ENCODE peak calls at places on chromosomes 6 and 20, in eight cellular contexts. V, E, J, X, O, H, Q and F are unnamed samples.

GRCh38 chr6:128599036-128599435 is 78.6 kb upstream of the PTPRK start:
- DNase-seq in V (no peak), H (peak; percentile 18), Q (no peak), J (no peak), E (no peak), X (no peak), O (no peak), F (no peak)

GRCh38 chr6:144284753-144285547 is at the start of gene UTRN:
- DNase-seq in Q (peak; percentile 20), E (peak; percentile 75), V (peak; percentile 79), X (peak; percentile 83), H (peak; percentile 87), J (peak; percentile 80), O (no peak), F (peak; percentile 87)

GRCh38 chr6:149074832-149075258 is 242.7 kb upstream of the TAB2 start:
- DNase-seq in X (no peak), J (no peak), H (no peak), Q (no peak), E (no peak), O (no peak), V (no peak), F (no peak)

GRCh38 chr6:163122365-163122764 is 292.2 kb upstream of the QKI start:
- DNase-seq in O (no peak), E (no peak), X (no peak), H (no peak), J (no peak), Q (no peak), V (no peak), F (no peak)

GRCh38 chr6:157732007-157732406 is 91.0 kb upstream of the SNX9 start:
- DNase-seq in J (no peak), V (no peak), Q (no peak), E (no peak), H (no peak), X (no peak), O (no peak), F (no peak)

GRCh38 chr6:36358235-36358915 is 21.7 kb upstream of the BNIP5 start:
- DNase-seq in E (peak; percentile 35), H (peak; percentile 87), O (no peak), X (peak; percentile 23), Q (no peak), V (no peak), J (no peak), F (peak; percentile 21)

GRCh38 chr20:18778993-18779392 is 34.6 kb upstream of the SCP2D1 start:
- DNase-seq in E (no peak), X (no peak), H (no peak), Q (no peak), V (no peak), J (no peak), O (no peak), F (no peak)

GRCh38 chr20:35992713-35993335 is 24.4 kb downstream of the CNBD2 start:
- DNase-seq in J (peak; percentile 68), H (peak; percentile 40), E (peak; percentile 25), V (no peak), X (peak; percentile 50), Q (no peak), O (peak; percentile 84), F (peak; percentile 64)

GRCh38 chr6:1665214-1665613 is 55.5 kb downstream of the FOXC1 start:
- DNase-seq in X (no peak), Q (no peak), V (no peak), J (no peak), O (peak; percentile 72), H (no peak), E (no peak), F (no peak)

GRCh38 chr6:1669996-1670395 is 60.3 kb downstream of the FOXC1 start:
- DNase-seq in Q (no peak), H (no peak), O (no peak), J (no peak), X (no peak), E (no peak), V (no peak), F (no peak)

GRCh38 chr6:1667805-1668175 is 58.1 kb downstream of the FOXC1 start:
- DNase-seq in H (no peak), X (no peak), Q (no peak), E (no peak), O (no peak), J (no peak), V (no peak), F (no peak)

GRCh38 chr6:1670711-1671462 is 61.2 kb downstream of the FOXC1 start:
- DNase-seq in Q (no peak), E (no peak), O (no peak), H (peak; percentile 85), X (no peak), J (no peak), V (no peak), F (peak; percentile 37)

GRCh38 chr6:1667012-1667804 is 57.5 kb downstream of the FOXC1 start:
- DNase-seq in J (no peak), Q (no peak), V (no peak), H (peak; percentile 8), E (no peak), X (no peak), O (no peak), F (peak; percentile 80)
- H3K4me3 ChIP-seq in J (no peak overlapping the region), Q (no peak overlapping the region), V (no peak overlapping the region), H (no peak overlapping the region), E (no peak overlapping the region), X (no peak overlapping the region), O (no peak overlapping the region), F (no peak overlapping the region)

GRCh38 chr20:45890077-45890996 is 671 bp downstream of the NEURL2 start:
- DNase-seq in X (peak; percentile 89), Q (no peak), E (peak; percentile 88), H (peak; percentile 81), J (peak; percentile 66), V (peak; percentile 91), O (peak; percentile 21), F (peak; percentile 88)

GRCh38 chr20:45890997-45891983 is at the start of the genes CTSA and NEURL2:
- DNase-seq in J (peak; percentile 95), O (peak; percentile 91), E (peak; percentile 95), H (peak; percentile 88), X (peak; percentile 97), V (peak; percentile 94), Q (peak; percentile 76), F (peak; percentile 90)

GRCh38 chr20:45887346-45887715 is at the start of gene SPATA25:
- DNase-seq in H (no peak), Q (no peak), O (no peak), E (no peak), J (no peak), X (no peak), V (no peak), F (no peak)

GRCh38 chr20:45886590-45887345 is 654 bp downstream of the SPATA25 start:
- DNase-seq in E (no peak), X (no peak), Q (no peak), H (no peak), J (no peak), V (no peak), O (no peak), F (no peak)

DNA sequence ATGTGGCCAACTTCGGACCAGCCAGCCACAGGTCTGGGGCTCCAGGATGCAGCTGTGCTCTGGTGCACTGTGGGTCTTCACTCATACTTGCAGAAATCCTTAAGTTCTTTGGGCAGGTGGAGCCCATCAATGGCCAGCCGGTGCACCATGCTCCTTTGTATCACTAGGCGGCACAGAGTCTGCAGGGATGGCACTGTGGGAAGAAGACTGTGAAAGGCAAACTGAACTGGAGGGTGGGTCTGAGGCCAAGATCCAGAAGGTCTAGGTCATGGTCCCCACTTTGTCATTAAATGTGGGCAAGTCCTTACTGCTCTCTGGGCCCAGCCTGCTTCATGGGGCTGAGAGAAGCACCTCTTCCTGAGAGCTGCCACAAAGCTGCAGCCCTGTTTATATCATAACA is 1.3 kb upstream of the SPATA25 start:
- DNase-seq in J (no peak), E (no peak), X (no peak), O (no peak), Q (no peak), V (no peak), H (no peak), F (no peak)
- TF ChIP-seq CTCF in J (no peak), E (no peak), X (no peak), O (no peak), Q (no peak), V (no peak), H (no peak), F (no peak)

GRCh38 chr6:11028959-11029358 is 15.1 kb downstream of the ELOVL2 start:
- DNase-seq in Q (no peak), V (no peak), E (no peak), J (no peak), O (no peak), X (no peak), H (no peak), F (no peak)

GRCh38 chr6:11033825-11034224 is 10.3 kb downstream of the ELOVL2 start:
- DNase-seq in V (no peak), E (no peak), X (no peak), H (peak; percentile 89), Q (no peak), O (no peak), J (no peak), F (peak; percentile 82)

GRCh38 chr6:11025911-11026635 is 18.0 kb downstream of the ELOVL2 start:
- DNase-seq in H (no peak), O (peak; percentile 43), V (no peak), E (no peak), X (no peak), Q (no peak), J (no peak), F (no peak)

GRCh38 chr6:11027565-11028110 is 16.5 kb downstream of the ELOVL2 start:
- DNase-seq in X (no peak), H (no peak), V (no peak), E (no peak), Q (no peak), J (no peak), O (no peak), F (no peak)

DNA sequence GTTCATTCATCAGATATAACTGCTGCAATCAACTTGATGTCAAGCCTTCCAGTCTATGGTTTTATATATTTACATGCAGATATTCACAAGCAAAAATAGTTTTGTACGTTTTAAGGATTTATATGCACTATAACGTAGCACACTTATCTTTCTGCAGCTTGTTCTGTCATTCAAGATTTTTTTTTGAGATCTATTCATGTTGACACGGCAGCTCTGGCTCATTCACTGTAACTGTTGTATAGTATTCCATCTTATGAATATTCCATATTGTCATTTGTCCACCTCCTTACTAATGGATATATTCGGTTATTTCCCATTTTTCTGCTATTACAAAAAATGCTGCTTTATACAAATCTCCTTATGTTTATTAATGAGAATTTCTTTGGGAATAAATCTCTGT is 13.2 kb downstream of the ELOVL2 start:
- DNase-seq in E (no peak), Q (no peak), J (no peak), V (no peak), X (no peak), O (no peak), H (no peak), F (no peak)
- H3K4me3 ChIP-seq in E (no peak overlapping the region), Q (no peak overlapping the region), J (no peak overlapping the region), V (no peak overlapping the region), X (no peak overlapping the region), O (no peak overlapping the region), H (no peak overlapping the region), F (no peak overlapping the region)

GRCh38 chr6:151388997-151389639 is 2.2 kb downstream of the ZBTB2 start:
- DNase-seq in X (peak; percentile 19), E (no peak), H (no peak), V (no peak), O (no peak), J (no peak), Q (no peak), F (no peak)

GRCh38 chr6:151391471-151392428 is at the start of gene ZBTB2:
- DNase-seq in E (peak; percentile 76), H (peak; percentile 86), X (peak; percentile 74), V (peak; percentile 83), O (peak; percentile 80), J (peak; percentile 79), Q (peak; percentile 32), F (peak; percentile 87)

GRCh38 chr6:151389640-151390275 is 1.6 kb downstream of the ZBTB2 start:
- DNase-seq in Q (no peak), V (peak; percentile 77), J (no peak), O (peak; percentile 65), H (peak; percentile 65), X (peak; percentile 67), E (peak; percentile 53), F (peak; percentile 80)

GRCh38 chr6:151391021-151391470 is 313 bp downstream of the ZBTB2 start:
- DNase-seq in Q (no peak), X (peak; percentile 76), V (peak; percentile 66), O (peak; percentile 78), E (peak; percentile 84), J (peak; percentile 77), H (peak; percentile 60), F (peak; percentile 69)

GRCh38 chr6:151390276-151391020 is 911 bp downstream of the ZBTB2 start:
- DNase-seq in V (peak; percentile 97), Q (peak; percentile 93), O (peak; percentile 99), E (peak; percentile 97), X (peak; percentile 98), J (peak; percentile 97), H (peak; percentile 98), F (peak; percentile 99)
- TF ChIP-seq CTCF in V (no peak), Q (no peak), O (no peak), E (no peak), X (no peak), J (no peak), H (no peak), F (no peak)